ENCODE peak calls at places on chromosomes 2 and 18, in five cellular contexts. One of them, this sample, is unnamed.

GRCh38 chr2:100953406-100954043 is 48.6 kb upstream of the RPL31 start:
- DNase-seq in DMS 273 treated with DMSO at 0.1 percent for 48 hours: no peak
- DNase-seq in SK-N-DZ: no peak
- DNase-seq in AG09319: no peak
- DNase-seq in NCI-H460: no peak
- DNase-seq in this sample: no peak

GRCh38 chr2:38191516-38191915 is 115.6 kb upstream of the CYP1B1 start:
- DNase-seq in AG09319: no peak
- DNase-seq in DMS 273 treated with DMSO at 0.1 percent for 48 hours: no peak
- DNase-seq in NCI-H460: no peak
- DNase-seq in SK-N-DZ: no peak
- DNase-seq in this sample: no peak

GRCh38 chr2:20135631-20136050 is 84.2 kb upstream of the LAPTM4A start:
- DNase-seq in SK-N-DZ: peak
- DNase-seq in AG09319: peak
- DNase-seq in DMS 273 treated with DMSO at 0.1 percent for 48 hours: peak
- DNase-seq in NCI-H460: peak
- DNase-seq in this sample: no peak

GRCh38 chr2:119520696-119521436 is 3.4 kb downstream of the SCTR start:
- DNase-seq in SK-N-DZ: no peak
- DNase-seq in NCI-H460: no peak
- DNase-seq in AG09319: no peak
- DNase-seq in DMS 273 treated with DMSO at 0.1 percent for 48 hours: no peak
- DNase-seq in this sample: no peak

GRCh38 chr2:32474391-32474790 is 117.6 kb downstream of the BIRC6 start:
- DNase-seq in DMS 273 treated with DMSO at 0.1 percent for 48 hours: no peak
- DNase-seq in SK-N-DZ: no peak
- DNase-seq in NCI-H460: no peak
- DNase-seq in AG09319: no peak
- DNase-seq in this sample: no peak

GRCh38 chr2:44543773-44544725 is 182.3 kb downstream of the CAMKMT start:
- DNase-seq in AG09319: no peak
- DNase-seq in DMS 273 treated with DMSO at 0.1 percent for 48 hours: no peak
- DNase-seq in NCI-H460: no peak
- DNase-seq in SK-N-DZ: peak
- DNase-seq in this sample: peak

GRCh38 chr18:21739604-21740473 is 753 bp upstream of the MIB1 start:
- DNase-seq in SK-N-DZ: peak
- DNase-seq in DMS 273 treated with DMSO at 0.1 percent for 48 hours: no peak
- DNase-seq in AG09319: no peak
- DNase-seq in NCI-H460: no peak
- DNase-seq in this sample: no peak

GRCh38 chr2:95056461-95057459 is 31.3 kb downstream of the MAL start:
- DNase-seq in DMS 273 treated with DMSO at 0.1 percent for 48 hours: no peak
- DNase-seq in AG09319: no peak
- DNase-seq in NCI-H460: no peak
- DNase-seq in SK-N-DZ: no peak
- DNase-seq in this sample: no peak

GRCh38 chr2:176445831-176446433 is 176.7 kb downstream of the MTX2 start:
- DNase-seq in AG09319: no peak
- DNase-seq in DMS 273 treated with DMSO at 0.1 percent for 48 hours: no peak
- DNase-seq in SK-N-DZ: no peak
- DNase-seq in NCI-H460: no peak
- DNase-seq in this sample: no peak

GRCh38 chr2:176188218-176188968 is at the start of gene HOXD1:
- DNase-seq in SK-N-DZ: peak
- DNase-seq in AG09319: no peak
- DNase-seq in DMS 273 treated with DMSO at 0.1 percent for 48 hours: peak
- DNase-seq in NCI-H460: peak
- DNase-seq in this sample: no peak

GRCh38 chr18:72720116-72720515 is 147.7 kb downstream of the NETO1 start:
- DNase-seq in SK-N-DZ: no peak
- DNase-seq in NCI-H460: no peak
- DNase-seq in DMS 273 treated with DMSO at 0.1 percent for 48 hours: no peak
- DNase-seq in AG09319: no peak
- DNase-seq in this sample: no peak

GRCh38 chr2:222753251-222753824 is 81.9 kb downstream of the MOGAT1 start:
- DNase-seq in AG09319: peak
- DNase-seq in DMS 273 treated with DMSO at 0.1 percent for 48 hours: peak
- DNase-seq in SK-N-DZ: peak
- DNase-seq in NCI-H460: no peak
- DNase-seq in this sample: no peak

GRCh38 chr2:24793752-24794477 is 690 bp downstream of the CENPO start:
- DNase-seq in NCI-H460: no peak
- DNase-seq in DMS 273 treated with DMSO at 0.1 percent for 48 hours: peak
- DNase-seq in AG09319: no peak
- DNase-seq in SK-N-DZ: peak
- DNase-seq in this sample: no peak

GRCh38 chr2:136238552-136239346 is 120.8 kb upstream of the CXCR4 start:
- DNase-seq in SK-N-DZ: no peak
- DNase-seq in AG09319: no peak
- DNase-seq in NCI-H460: no peak
- DNase-seq in DMS 273 treated with DMSO at 0.1 percent for 48 hours: no peak
- DNase-seq in this sample: no peak

GRCh38 chr2:136116111-136116812 is 1.7 kb downstream of the CXCR4 start:
- DNase-seq in AG09319: no peak
- DNase-seq in NCI-H460: no peak
- DNase-seq in SK-N-DZ: no peak
- DNase-seq in DMS 273 treated with DMSO at 0.1 percent for 48 hours: no peak
- DNase-seq in this sample: no peak

This sample was measured in SK-N-MC.